ENCODE peak calls at places on chromosome 19, in seven cellular contexts. T is fibroblast of gingiva; H is stimulated activated naive CD4-positive, alpha-beta T cell; R is HCEC 1CT; L is colonic mucosa; O is neural progenitor cell; E is stimulated activated CD4-positive, alpha-beta T cell treated with anti-CD3 and anti-CD28 coated beads, Interleukin-1b, Interleukin-23, amount 100 ng/mL, for 1 hour. N is an unnamed sample.

GRCh38 chr19:16118489-16119033 is 6.9 kb downstream of the RAB8A start:
- DNase-seq in O (no peak), E (no peak), T (no peak), R (no peak), H (no peak), L (no peak), N (no peak)

GRCh38 chr19:21328402-21328801 is 808 bp downstream of the ZNF708 start:
- DNase-seq in O (peak), E (no peak), R (peak), H (no peak), L (no peak), T (no peak), N (no peak)

GRCh38 chr19:55418185-55418584 is 10.6 kb upstream of the UBE2S start:
- DNase-seq in E (no peak), L (peak), R (peak), H (peak), T (peak), O (peak), N (peak)

GRCh38 chr19:4279530-4280422 is 710 bp downstream of the SHD start:
- DNase-seq in H (no peak), E (no peak), O (peak), L (no peak), T (no peak), R (no peak), N (peak)

GRCh38 chr19:19417618-19418270 is 12.3 kb downstream of the GATAD2A start:
- DNase-seq in R (no peak), L (no peak), O (no peak), E (no peak), H (no peak), T (no peak), N (no peak)

GRCh38 chr19:4768934-4769777 is 22.4 kb upstream of the FEM1A start:
- DNase-seq in R (peak), L (peak), H (peak), E (peak), O (peak), T (peak), N (peak)

GRCh38 chr19:33634361-33635091 is 12.8 kb downstream of the CHST8 start:
- DNase-seq in T (no peak), L (no peak), R (no peak), E (no peak), H (no peak), O (no peak), N (no peak)

GRCh38 chr19:18399008-18399407 is 1.6 kb upstream of the LRRC25 start:
- DNase-seq in E (no peak), O (no peak), T (peak), H (no peak), R (peak), L (peak), N (no peak)

GRCh38 chr19:1855828-1856255 is 7.5 kb downstream of the KLF16 start:
- DNase-seq in O (no peak), R (no peak), E (no peak), H (peak), T (peak), L (peak), N (no peak)

GRCh38 chr19:51107406-51108065 is 673 bp downstream of the CTU1 start:
- DNase-seq in R (peak), H (no peak), T (no peak), O (peak), E (no peak), L (no peak), N (peak)

GRCh38 chr19:28705008-28705407 is 507.9 kb downstream of the UQCRFS1 start:
- DNase-seq in T (peak), E (no peak), O (peak), R (peak), L (no peak), H (no peak), N (no peak)

GRCh38 chr19:45766919-45767346 is 2.1 kb downstream of the SIX5 start:
- DNase-seq in T (no peak), H (no peak), R (peak), L (no peak), E (no peak), O (peak), N (no peak)

GRCh38 chr19:48354332-48354992 is 9.3 kb downstream of the TMEM143 start:
- DNase-seq in H (no peak), R (no peak), T (no peak), L (no peak), O (no peak), E (no peak), N (no peak)